ENCODE peak calls at places on chromosomes 16 and 17, in six cellular contexts. N is left lung, M is ovary, W is H7, Q is neuronal stem cell, F is GM23248. K is an unnamed sample.

GRCh38 chr16:56424791-56425438 is 430 bp downstream of the AMFR start:
- DNase-seq in Q (peak), N (peak), M (peak), W (peak), F (peak), K (peak)

GRCh38 chr16:69706256-69706974 is 19.9 kb downstream of the NQO1 start:
- DNase-seq in M (no peak), F (peak), Q (no peak), N (no peak), W (no peak), K (no peak)

GRCh38 chr17:45235071-45236001 is 13.7 kb downstream of the FMNL1 start:
- DNase-seq in W (peak), F (peak), Q (peak), M (peak), N (no peak), K (no peak)

GRCh38 chr17:44112284-44113280 is 10.9 kb downstream of the HDAC5 start:
- DNase-seq in Q (no peak), N (no peak), W (peak), M (peak), F (no peak), K (peak)

GRCh38 chr16:80883159-80883642 is 78.8 kb upstream of the CDYL2 start:
- DNase-seq in Q (no peak), F (no peak), W (no peak), M (no peak), N (no peak), K (no peak)

GRCh38 chr17:7437369-7437863 is 1.9 kb upstream of the FGF11 start:
- DNase-seq in W (no peak), N (no peak), F (no peak), Q (no peak), M (no peak), K (no peak)

GRCh38 chr16:80971814-80972213 is 34.9 kb downstream of the CMC2 start:
- DNase-seq in F (no peak), M (no peak), W (no peak), Q (no peak), N (no peak), K (no peak)

GRCh38 chr16:86809458-86809955 is 231.2 kb downstream of the FOXL1 start:
- DNase-seq in M (no peak), W (no peak), N (no peak), F (peak), Q (no peak), K (no peak)

GRCh38 chr17:17062356-17062755 is 20.1 kb downstream of the MPRIP start:
- DNase-seq in M (no peak), F (no peak), W (no peak), Q (no peak), N (peak), K (no peak)

GRCh38 chr16:53849585-53849984 is 145.6 kb downstream of the FTO start:
- DNase-seq in Q (no peak), N (no peak), F (no peak), W (no peak), M (no peak), K (no peak)

GRCh38 chr17:3773511-3773910 is 27.5 kb downstream of the ITGAE start:
- DNase-seq in M (no peak), W (no peak), F (peak), N (no peak), Q (no peak), K (no peak)

GRCh38 chr17:12134101-12134500 is 113.4 kb downstream of the MAP2K4 start:
- DNase-seq in N (no peak), F (no peak), M (no peak), Q (no peak), W (no peak), K (no peak)

GRCh38 chr17:80539022-80539421 is 5.6 kb upstream of the RPTOR start:
- DNase-seq in W (peak), N (no peak), F (peak), M (no peak), Q (no peak), K (no peak)

GRCh38 chr17:29019475-29020181 is 13.8 kb upstream of the SEZ6 start:
- DNase-seq in Q (no peak), F (no peak), W (peak), M (no peak), N (no peak), K (no peak)

GRCh38 chr16:674214-674881 is 1.1 kb upstream of the RHBDL1 start:
- DNase-seq in F (no peak), W (peak), M (no peak), N (no peak), Q (no peak), K (no peak)

GRCh38 chr16:677306-678190 is 2.1 kb downstream of the RHBDL1 start:
- DNase-seq in N (no peak), Q (no peak), M (no peak), F (no peak), W (peak), K (no peak)

GRCh38 chr16:676565-677297 is 1.3 kb downstream of the RHBDL1 start:
- DNase-seq in N (peak), W (peak), Q (no peak), M (no peak), F (no peak), K (no peak)

GRCh38 chr16:674968-675883 is at the start of gene RHBDL1:
- DNase-seq in F (peak), Q (no peak), N (no peak), M (peak), W (peak), K (no peak)

DNA sequence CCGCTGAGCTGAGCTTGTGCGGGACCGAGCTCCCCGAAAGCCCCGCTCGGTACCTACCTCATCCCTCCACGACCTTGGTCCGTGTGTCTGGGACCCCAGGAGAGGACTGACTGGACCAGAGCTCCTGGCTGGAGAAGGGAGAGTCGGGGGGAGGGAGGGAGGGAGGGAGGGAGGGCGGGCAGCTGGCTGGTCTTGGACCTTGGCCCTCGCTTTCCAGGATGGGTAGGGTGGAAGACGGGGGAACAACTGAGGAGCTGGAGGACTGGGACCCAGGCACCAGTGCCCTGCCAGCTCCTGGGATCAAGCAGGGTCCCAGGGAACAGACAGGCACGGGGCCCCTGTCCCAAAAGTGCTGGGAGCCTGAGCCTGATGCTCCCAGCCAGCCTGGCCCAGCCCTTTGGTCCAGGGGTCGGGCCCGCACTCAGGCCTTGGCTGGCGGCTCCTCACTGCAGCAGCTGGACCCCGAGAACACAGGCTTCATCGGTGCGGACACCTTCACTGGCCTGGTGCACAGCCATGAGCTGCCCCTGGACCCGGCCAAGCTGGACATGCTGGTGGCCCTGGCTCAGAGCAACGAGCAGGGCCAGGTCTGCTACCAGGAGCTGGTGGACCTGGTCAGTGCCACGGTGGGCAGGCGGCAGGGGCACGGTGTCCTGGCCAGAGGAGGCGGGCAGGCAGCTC is 553 bp downstream of the RHBDL1 start:
- DNase-seq in N (no peak), Q (no peak), W (no peak), M (no peak), F (no peak), K (no peak)
- H3K4me3 ChIP-seq in N (no peak), Q (no peak), W (peak), M (peak), F (peak), K (peak)

DNA sequence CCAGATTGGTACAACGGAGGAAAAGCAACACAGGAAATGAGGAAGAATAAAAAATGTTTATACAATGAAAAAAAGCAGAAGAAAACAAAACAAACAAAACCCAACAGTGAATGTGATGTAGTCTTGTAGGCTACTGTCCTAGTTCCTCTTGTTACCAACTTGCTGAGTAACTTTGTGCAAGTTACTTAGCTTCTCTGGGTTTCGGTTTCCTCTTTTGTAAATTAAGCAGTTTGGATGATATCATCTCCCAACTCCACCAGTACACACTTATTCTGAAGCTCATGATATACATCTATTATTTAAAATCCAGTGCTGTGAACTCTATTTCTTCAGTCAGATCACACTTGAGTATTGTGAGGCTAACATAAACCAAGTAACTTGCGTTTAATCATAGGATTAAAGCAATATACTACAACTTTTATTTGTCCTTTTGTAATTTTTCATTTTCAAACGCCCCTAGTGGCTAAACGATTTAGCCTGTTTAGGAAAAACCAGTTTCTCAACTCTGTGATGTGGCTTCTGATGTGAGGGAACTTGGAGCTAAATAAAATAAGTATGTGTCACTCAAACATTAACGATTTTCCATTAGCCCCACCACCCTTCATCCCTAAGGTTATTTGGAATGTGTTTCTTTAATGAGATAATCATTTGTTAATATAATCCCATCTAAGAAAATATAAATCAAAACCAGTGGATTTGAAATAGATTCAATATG is 1.4 kb upstream of the UNK start:
- DNase-seq in F (peak), W (no peak), N (no peak), M (no peak), Q (no peak), K (no peak)
- H3K4me3 ChIP-seq in F (peak), W (no peak), N (peak), M (no peak), Q (no peak), K (peak)

DNA sequence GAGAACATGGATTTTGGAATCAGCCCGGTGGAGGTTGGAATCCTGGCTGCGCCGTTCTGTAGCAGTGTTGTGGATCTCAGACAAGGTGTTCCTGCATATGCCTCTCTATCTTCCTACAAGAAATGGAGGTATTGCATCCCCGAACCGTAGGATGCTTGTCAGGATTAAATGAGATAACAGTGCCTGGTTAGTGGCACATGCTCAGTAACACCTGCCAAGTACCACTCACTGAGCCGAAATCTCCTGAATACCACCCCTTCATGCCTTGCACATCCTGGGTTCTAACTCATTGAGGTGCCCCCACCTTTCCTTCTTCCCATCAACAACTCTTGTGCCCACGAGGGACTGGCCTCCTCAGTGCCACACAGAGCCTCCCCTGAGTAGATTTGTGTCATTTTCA is 84.0 kb downstream of the WWOX start:
- DNase-seq in M (no peak), N (no peak), W (no peak), Q (no peak), F (no peak), K (no peak)
- H3K4me3 ChIP-seq in M (no peak), N (no peak), W (no peak), Q (no peak), F (no peak), K (peak)

DNA sequence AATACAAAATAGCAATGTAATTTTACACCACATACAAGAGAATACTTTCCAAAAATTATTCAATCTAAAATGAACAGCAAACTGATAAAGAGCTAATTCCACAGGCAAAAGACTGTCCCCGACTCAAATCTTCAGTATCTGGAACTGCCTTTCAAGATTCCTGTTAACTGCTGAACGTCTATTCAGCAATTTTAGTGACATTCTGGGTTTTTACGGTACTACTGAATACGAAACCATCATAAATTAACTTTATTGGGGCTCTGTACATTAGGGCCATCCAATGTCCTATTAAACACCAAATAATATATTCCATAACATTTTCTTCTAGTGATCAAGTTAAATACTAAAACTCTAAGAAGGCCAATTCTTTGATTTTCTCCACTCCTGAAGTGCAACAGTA is 1.6 kb downstream of the FBXL20 start:
- DNase-seq in W (no peak), N (no peak), M (no peak), Q (no peak), F (no peak), K (no peak)
- H3K4me3 ChIP-seq in W (no peak), N (peak), M (peak), Q (peak), F (peak), K (peak)

GRCh38 chr17:67358612-67359011 is 7.8 kb downstream of the PSMD12 start:
- DNase-seq in W (no peak), F (peak), N (no peak), Q (no peak), M (no peak), K (no peak)

GRCh38 chr17:67362173-67362572 is 4.2 kb downstream of the PSMD12 start:
- DNase-seq in W (no peak), F (no peak), Q (no peak), N (no peak), M (no peak), K (no peak)

GRCh38 chr17:67359960-67360817 is 6.2 kb downstream of the PSMD12 start:
- DNase-seq in W (peak), F (peak), M (no peak), Q (no peak), N (no peak), K (no peak)

GRCh38 chr17:67364847-67365761 is 1.3 kb downstream of the PSMD12 start:
- DNase-seq in Q (no peak), N (no peak), M (no peak), F (no peak), W (no peak), K (no peak)

GRCh38 chr17:67360880-67361279 is 5.5 kb downstream of the PSMD12 start:
- DNase-seq in N (no peak), F (no peak), W (no peak), Q (no peak), M (no peak), K (no peak)
- H3K4me3 ChIP-seq in N (no peak), F (no peak), W (no peak), Q (no peak), M (no peak), K (no peak)

GRCh38 chr17:77306048-77306789 is 165.4 kb downstream of the SEC14L1 start:
- DNase-seq in W (no peak), M (no peak), F (no peak), Q (no peak), N (no peak), K (no peak)

GRCh38 chr17:77304746-77305473 is 164.1 kb downstream of the SEC14L1 start:
- DNase-seq in N (no peak), M (no peak), Q (no peak), F (no peak), W (no peak), K (no peak)

GRCh38 chr17:77302682-77303081 is 161.9 kb downstream of the SEC14L1 start:
- DNase-seq in M (no peak), F (no peak), Q (no peak), N (no peak), W (no peak), K (no peak)

GRCh38 chr17:77303620-77304019 is 162.9 kb downstream of the SEC14L1 start:
- DNase-seq in M (no peak), N (no peak), W (no peak), Q (no peak), F (peak), K (no peak)

GRCh38 chr17:77304051-77304745 is 163.4 kb downstream of the SEC14L1 start:
- DNase-seq in Q (no peak), M (no peak), W (no peak), N (no peak), F (peak), K (no peak)
- H3K4me3 ChIP-seq in Q (no peak), M (no peak), W (no peak), N (no peak), F (peak), K (no peak)

GRCh38 chr16:83720981-83721380 is 86.8 kb upstream of the HSBP1 start:
- DNase-seq in W (no peak), N (no peak), Q (no peak), M (no peak), F (no peak), K (no peak)
- H3K4me3 ChIP-seq in W (no peak), N (no peak), Q (no peak), M (no peak), F (no peak), K (no peak)